ENCODE peak calls at places on chromosomes 1 and 21, in seven cellular contexts. One of them, this sample, is unnamed.

GRCh38 chr1:24309762-24310485 is 9.2 kb upstream of the GRHL3 start:
- DNase-seq in occipital lobe: no peak
- DNase-seq in substantia nigra: no peak
- DNase-seq in choroid plexus epithelial cell: no peak
- DNase-seq in Daoy: peak; percentile 60
- DNase-seq in activated T-helper 1 cell treated with anti-CD3 and anti-CD28 coated beads, Interleukin-2, amount 50 U/mL, for 16 hours: no peak
- DNase-seq in AG08395: peak; percentile 28
- DNase-seq in this sample: no peak

GRCh38 chr1:28260803-28261174 is 1.5 kb downstream of the SESN2 start:
- DNase-seq in AG08395: no peak
- DNase-seq in activated T-helper 1 cell treated with anti-CD3 and anti-CD28 coated beads, Interleukin-2, amount 50 U/mL, for 16 hours: no peak
- DNase-seq in occipital lobe: no peak
- DNase-seq in Daoy: no peak
- DNase-seq in choroid plexus epithelial cell: no peak
- DNase-seq in substantia nigra: no peak
- DNase-seq in this sample: no peak

GRCh38 chr1:220748091-220748934 is at the start of gene MTARC2:
- DNase-seq in activated T-helper 1 cell treated with anti-CD3 and anti-CD28 coated beads, Interleukin-2, amount 50 U/mL, for 16 hours: no peak
- DNase-seq in substantia nigra: peak; percentile 43
- DNase-seq in choroid plexus epithelial cell: peak; percentile 51
- DNase-seq in Daoy: peak; percentile 87
- DNase-seq in occipital lobe: peak; percentile 42
- DNase-seq in AG08395: peak; percentile 83
- DNase-seq in this sample: no peak

GRCh38 chr1:33383974-33384767 is 46.7 kb downstream of the PHC2 start:
- DNase-seq in Daoy: peak; percentile 74
- DNase-seq in AG08395: peak; percentile 63
- DNase-seq in choroid plexus epithelial cell: peak; percentile 81
- DNase-seq in substantia nigra: no peak
- DNase-seq in activated T-helper 1 cell treated with anti-CD3 and anti-CD28 coated beads, Interleukin-2, amount 50 U/mL, for 16 hours: no peak
- DNase-seq in occipital lobe: no peak
- DNase-seq in this sample: no peak

GRCh38 chr1:67194209-67194863 is 28.1 kb downstream of the IL23R start:
- DNase-seq in Daoy: no peak
- DNase-seq in occipital lobe: no peak
- DNase-seq in substantia nigra: no peak
- DNase-seq in AG08395: no peak
- DNase-seq in choroid plexus epithelial cell: no peak
- DNase-seq in activated T-helper 1 cell treated with anti-CD3 and anti-CD28 coated beads, Interleukin-2, amount 50 U/mL, for 16 hours: no peak
- DNase-seq in this sample: no peak

GRCh38 chr1:192604979-192605620 is 29.5 kb downstream of the RGS1 start:
- DNase-seq in AG08395: no peak
- DNase-seq in Daoy: no peak
- DNase-seq in substantia nigra: no peak
- DNase-seq in occipital lobe: no peak
- DNase-seq in activated T-helper 1 cell treated with anti-CD3 and anti-CD28 coated beads, Interleukin-2, amount 50 U/mL, for 16 hours: no peak
- DNase-seq in choroid plexus epithelial cell: peak; percentile 33
- DNase-seq in this sample: no peak

GRCh38 chr21:26933448-26933847 is 33.4 kb downstream of the ADAMTS5 start:
- DNase-seq in choroid plexus epithelial cell: no peak
- DNase-seq in AG08395: no peak
- DNase-seq in occipital lobe: no peak
- DNase-seq in activated T-helper 1 cell treated with anti-CD3 and anti-CD28 coated beads, Interleukin-2, amount 50 U/mL, for 16 hours: no peak
- DNase-seq in substantia nigra: no peak
- DNase-seq in Daoy: no peak
- DNase-seq in this sample: no peak

GRCh38 chr1:101081496-101082282 is 56.1 kb upstream of the DPH5 start:
- DNase-seq in Daoy: no peak
- DNase-seq in substantia nigra: no peak
- DNase-seq in choroid plexus epithelial cell: no peak
- DNase-seq in activated T-helper 1 cell treated with anti-CD3 and anti-CD28 coated beads, Interleukin-2, amount 50 U/mL, for 16 hours: no peak
- DNase-seq in AG08395: no peak
- DNase-seq in occipital lobe: no peak
- DNase-seq in this sample: no peak

GRCh38 chr1:9689971-9690381 is 38.4 kb downstream of the PIK3CD start:
- DNase-seq in occipital lobe: no peak
- DNase-seq in AG08395: peak; percentile 35
- DNase-seq in substantia nigra: no peak
- DNase-seq in choroid plexus epithelial cell: no peak
- DNase-seq in Daoy: peak; percentile 63
- DNase-seq in activated T-helper 1 cell treated with anti-CD3 and anti-CD28 coated beads, Interleukin-2, amount 50 U/mL, for 16 hours: no peak
- DNase-seq in this sample: no peak

GRCh38 chr1:198024782-198025181 is 107.6 kb downstream of the LHX9 start:
- DNase-seq in choroid plexus epithelial cell: peak; percentile 35
- DNase-seq in Daoy: peak; percentile 21
- DNase-seq in activated T-helper 1 cell treated with anti-CD3 and anti-CD28 coated beads, Interleukin-2, amount 50 U/mL, for 16 hours: no peak
- DNase-seq in occipital lobe: no peak
- DNase-seq in AG08395: no peak
- DNase-seq in substantia nigra: no peak
- DNase-seq in this sample: no peak

GRCh38 chr1:147781056-147781471 is 20.7 kb upstream of the GJA5 start:
- DNase-seq in activated T-helper 1 cell treated with anti-CD3 and anti-CD28 coated beads, Interleukin-2, amount 50 U/mL, for 16 hours: no peak
- DNase-seq in AG08395: no peak
- DNase-seq in Daoy: peak; percentile 25
- DNase-seq in substantia nigra: no peak
- DNase-seq in occipital lobe: no peak
- DNase-seq in choroid plexus epithelial cell: no peak
- DNase-seq in this sample: no peak

GRCh38 chr1:150970818-150971582 is 3.6 kb downstream of the CERS2 start:
- DNase-seq in occipital lobe: peak; percentile 21
- DNase-seq in substantia nigra: no peak
- DNase-seq in choroid plexus epithelial cell: peak; percentile 71
- DNase-seq in AG08395: peak; percentile 62
- DNase-seq in Daoy: no peak
- DNase-seq in activated T-helper 1 cell treated with anti-CD3 and anti-CD28 coated beads, Interleukin-2, amount 50 U/mL, for 16 hours: no peak
- DNase-seq in this sample: no peak

GRCh38 chr1:241330619-241331327 is 26.2 kb downstream of the RGS7 start:
- DNase-seq in AG08395: no peak
- DNase-seq in activated T-helper 1 cell treated with anti-CD3 and anti-CD28 coated beads, Interleukin-2, amount 50 U/mL, for 16 hours: no peak
- DNase-seq in choroid plexus epithelial cell: no peak
- DNase-seq in occipital lobe: no peak
- DNase-seq in Daoy: no peak
- DNase-seq in substantia nigra: no peak
- DNase-seq in this sample: no peak

GRCh38 chr1:44408181-44409018 is 3.3 kb downstream of the RNF220 start:
- DNase-seq in occipital lobe: no peak
- DNase-seq in choroid plexus epithelial cell: peak; percentile 10
- DNase-seq in Daoy: peak; percentile 62
- DNase-seq in activated T-helper 1 cell treated with anti-CD3 and anti-CD28 coated beads, Interleukin-2, amount 50 U/mL, for 16 hours: no peak
- DNase-seq in substantia nigra: no peak
- DNase-seq in AG08395: no peak
- DNase-seq in this sample: no peak

GRCh38 chr1:226496616-226497015 is 51.9 kb upstream of the STUM start:
- DNase-seq in choroid plexus epithelial cell: no peak
- DNase-seq in Daoy: no peak
- DNase-seq in occipital lobe: no peak
- DNase-seq in AG08395: no peak
- DNase-seq in substantia nigra: no peak
- DNase-seq in activated T-helper 1 cell treated with anti-CD3 and anti-CD28 coated beads, Interleukin-2, amount 50 U/mL, for 16 hours: no peak
- DNase-seq in this sample: no peak

GRCh38 chr1:45348020-45348419 is 7.8 kb upstream of the MUTYH start:
- DNase-seq in occipital lobe: no peak
- DNase-seq in activated T-helper 1 cell treated with anti-CD3 and anti-CD28 coated beads, Interleukin-2, amount 50 U/mL, for 16 hours: no peak
- DNase-seq in substantia nigra: no peak
- DNase-seq in choroid plexus epithelial cell: peak; percentile 70
- DNase-seq in Daoy: no peak
- DNase-seq in AG08395: peak; percentile 49
- DNase-seq in this sample: no peak

GRCh38 chr1:166080965-166081870 is 85.6 kb downstream of the FAM78B start:
- DNase-seq in activated T-helper 1 cell treated with anti-CD3 and anti-CD28 coated beads, Interleukin-2, amount 50 U/mL, for 16 hours: no peak
- DNase-seq in occipital lobe: no peak
- DNase-seq in choroid plexus epithelial cell: no peak
- DNase-seq in AG08395: no peak
- DNase-seq in Daoy: peak; percentile 47
- DNase-seq in substantia nigra: no peak
- DNase-seq in this sample: no peak

GRCh38 chr21:27362249-27362648 is 395.4 kb upstream of the ADAMTS5 start:
- DNase-seq in Daoy: no peak
- DNase-seq in AG08395: no peak
- DNase-seq in activated T-helper 1 cell treated with anti-CD3 and anti-CD28 coated beads, Interleukin-2, amount 50 U/mL, for 16 hours: no peak
- DNase-seq in choroid plexus epithelial cell: peak; percentile 46
- DNase-seq in occipital lobe: no peak
- DNase-seq in substantia nigra: no peak
- DNase-seq in this sample: no peak